ENCODE peak calls at places on chromosomes 5 and 9, in five cellular contexts. N, B, D, Y and X are unnamed samples.

GRCh38 chr5:111229871-111230812 is 6.0 kb downstream of the CAMK4 start:
- DNase-seq in N (peak; percentile 12), B (no peak), D (no peak), Y (no peak), X (no peak)

GRCh38 chr9:112541690-112542089 is 55.1 kb downstream of the KIAA1958 start:
- DNase-seq in N (no peak), B (no peak), D (no peak), Y (no peak), X (no peak)

GRCh38 chr5:113663879-113664278 is 150.4 kb downstream of the YTHDC2 start:
- DNase-seq in N (no peak), B (no peak), D (peak; percentile 25), Y (peak; percentile 69), X (no peak)

GRCh38 chr5:127406326-127407121 is 110.9 kb upstream of the PRRC1 start:
- DNase-seq in N (no peak), B (no peak), D (no peak), Y (no peak), X (no peak)

GRCh38 chr5:127998950-127999349 is 84.6 kb upstream of the SLC12A2 start:
- DNase-seq in N (no peak), B (no peak), D (no peak), Y (no peak), X (no peak)

GRCh38 chr5:151480384-151480783 is 33.0 kb downstream of the SLC36A1 start:
- DNase-seq in N (peak; percentile 27), B (no peak), D (peak; percentile 21), Y (no peak), X (no peak)

GRCh38 chr5:103617090-103617489 is 54.5 kb upstream of the NUDT12 start:
- DNase-seq in N (no peak), B (no peak), D (no peak), Y (no peak), X (no peak)

GRCh38 chr9:134067904-134068741 is at the start of gene BRD3:
- DNase-seq in N (peak; percentile 77), B (peak; percentile 93), D (peak; percentile 88), Y (peak; percentile 83), X (peak; percentile 96)

GRCh38 chr5:67118050-67118620 is 78.5 kb downstream of the CD180 start:
- DNase-seq in N (no peak), B (no peak), D (no peak), Y (no peak), X (no peak)

GRCh38 chr9:13450723-13451122 is 171.2 kb upstream of the MPDZ start:
- DNase-seq in N (peak; percentile 35), B (no peak), D (no peak), Y (no peak), X (no peak)

GRCh38 chr9:86093788-86094555 is 5.4 kb downstream of the GOLM1 start:
- DNase-seq in N (no peak), B (no peak), D (no peak), Y (peak; percentile 86), X (no peak)

GRCh38 chr9:93674580-93675335 is 98.4 kb downstream of the PHF2 start:
- DNase-seq in N (no peak), B (peak; percentile 69), D (peak; percentile 8), Y (no peak), X (peak; percentile 52)

GRCh38 chr5:54769746-54770145 is 215.6 kb downstream of the ESM1 start:
- DNase-seq in N (no peak), B (no peak), D (no peak), Y (no peak), X (no peak)

GRCh38 chr5:77785229-77785628 is 9.1 kb upstream of the TBCA start:
- DNase-seq in N (no peak), B (no peak), D (no peak), Y (no peak), X (peak; percentile 72)

GRCh38 chr9:127418037-127418471 is 6.1 kb upstream of the ZNF79 start:
- DNase-seq in N (no peak), B (no peak), D (no peak), Y (peak; percentile 35), X (no peak)

GRCh38 chr5:113090336-113091106 is 113.9 kb downstream of the DCP2 start:
- DNase-seq in N (peak; percentile 18), B (no peak), D (no peak), Y (no peak), X (no peak)

GRCh38 chr5:173885481-173886010 is 2.6 kb upstream of the CPEB4 start:
- DNase-seq in N (no peak), B (no peak), D (no peak), Y (peak; percentile 80), X (no peak)

GRCh38 chr5:39714036-39714698 is 289.4 kb upstream of the DAB2 start:
- DNase-seq in N (peak; percentile 30), B (no peak), D (no peak), Y (peak; percentile 84), X (no peak)

GRCh38 chr5:7565559-7565958 is 169.6 kb downstream of the ADCY2 start:
- DNase-seq in N (no peak), B (no peak), D (no peak), Y (no peak), X (no peak)

GRCh38 chr9:33198163-33198562 is 31.0 kb upstream of the B4GALT1 start:
- DNase-seq in N (peak; percentile 59), B (peak; percentile 84), D (peak; percentile 57), Y (no peak), X (no peak)

GRCh38 chr5:124349931-124350330 is 396.5 kb downstream of the ZNF608 start:
- DNase-seq in N (no peak), B (no peak), D (no peak), Y (no peak), X (no peak)

GRCh38 chr5:168883253-168883880 is 304.2 kb upstream of the PANK3 start:
- DNase-seq in N (no peak), B (no peak), D (no peak), Y (no peak), X (no peak)

GRCh38 chr9:75065513-75065912 is 22.4 kb downstream of the NMRK1 start:
- DNase-seq in N (no peak), B (no peak), D (no peak), Y (no peak), X (no peak)

GRCh38 chr5:10338996-10339903 is 14.2 kb upstream of the MARCHF6 start:
- DNase-seq in N (peak; percentile 47), B (no peak), D (no peak), Y (no peak), X (no peak)

GRCh38 chr5:72602696-72603685 is 95.8 kb upstream of the ZNF366 start:
- DNase-seq in N (no peak), B (no peak), D (no peak), Y (no peak), X (no peak)

GRCh38 chr9:97575673-97576048 is 57.5 kb downstream of the TSTD2 start:
- DNase-seq in N (no peak), B (no peak), D (no peak), Y (no peak), X (peak; percentile 19)

GRCh38 chr9:33943389-33943788 is 105.3 kb downstream of the UBAP2 start:
- DNase-seq in N (no peak), B (no peak), D (no peak), Y (no peak), X (no peak)

GRCh38 chr9:136135326-136136126 is 16.9 kb upstream of the TMEM250 start:
- DNase-seq in N (no peak), B (no peak), D (no peak), Y (no peak), X (no peak)

GRCh38 chr9:136131629-136132499 is 13.2 kb upstream of the TMEM250 start:
- DNase-seq in N (no peak), B (no peak), D (no peak), Y (no peak), X (no peak)

GRCh38 chr9:136132500-136133050 is 13.9 kb upstream of the TMEM250 start:
- DNase-seq in N (no peak), B (no peak), D (no peak), Y (no peak), X (no peak)

GRCh38 chr9:136133959-136134484 is 15.3 kb upstream of the TMEM250 start:
- DNase-seq in N (no peak), B (no peak), D (no peak), Y (no peak), X (no peak)

GRCh38 chr9:136133191-136133958 is 14.7 kb upstream of the TMEM250 start:
- DNase-seq in N (no peak), B (no peak), D (no peak), Y (no peak), X (no peak)
- H3K4me3 ChIP-seq in N (no peak overlapping the region), B (no peak overlapping the region), D (peak overlapping the region; percentile 64), Y (no peak overlapping the region), X (peak overlapping the region; percentile 67)

GRCh38 chr5:142661957-142662356 is 23.9 kb downstream of the FGF1 start:
- DNase-seq in N (no peak), B (no peak), D (no peak), Y (no peak), X (no peak)

GRCh38 chr5:142661143-142661542 is 24.7 kb downstream of the FGF1 start:
- DNase-seq in N (no peak), B (no peak), D (no peak), Y (no peak), X (no peak)

GRCh38 chr5:142659405-142659804 is 26.5 kb downstream of the FGF1 start:
- DNase-seq in N (no peak), B (no peak), D (no peak), Y (no peak), X (no peak)

GRCh38 chr5:142660196-142660595 is 25.7 kb downstream of the FGF1 start:
- DNase-seq in N (no peak), B (no peak), D (no peak), Y (no peak), X (no peak)

DNA sequence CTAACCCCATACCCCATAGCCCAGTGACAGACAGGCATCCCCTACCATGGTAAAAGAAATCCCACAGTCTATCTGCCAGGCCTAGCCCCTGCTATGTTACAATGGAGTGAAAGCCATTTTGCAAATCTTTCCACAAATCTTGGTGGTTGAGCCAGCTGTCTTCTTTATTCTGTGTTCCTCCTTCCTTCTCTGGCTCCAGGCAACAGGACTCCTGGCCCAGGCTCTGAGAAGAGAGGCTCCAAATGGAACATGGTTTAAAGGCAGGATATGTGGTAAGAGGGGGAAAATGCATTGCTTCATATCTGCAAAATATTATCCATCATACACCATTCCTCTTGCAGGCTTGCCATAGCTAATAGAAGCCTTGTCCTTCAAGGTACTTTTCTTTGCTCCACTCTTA is 25.2 kb downstream of the FGF1 start:
- DNase-seq in N (no peak), B (no peak), D (no peak), Y (no peak), X (no peak)
- H3K4me3 ChIP-seq in N (no peak overlapping the region), B (no peak overlapping the region), D (no peak overlapping the region), Y (no peak overlapping the region), X (no peak overlapping the region)

GRCh38 chr5:119335261-119335677 is 20.6 kb upstream of the TNFAIP8 start:
- DNase-seq in N (no peak), B (no peak), D (no peak), Y (no peak), X (no peak)
- H3K4me3 ChIP-seq in N (no peak overlapping the region), B (no peak overlapping the region), D (peak overlapping the region; percentile 59), Y (no peak overlapping the region), X (no peak overlapping the region)

GRCh38 chr5:93585054-93585751 is 2.2 kb downstream of the NR2F1 start:
- DNase-seq in N (no peak), B (no peak), D (no peak), Y (no peak), X (no peak)

GRCh38 chr5:93582677-93583524 is at the start of gene NR2F1:
- DNase-seq in N (peak; percentile 100), B (no peak), D (no peak), Y (peak; percentile 61), X (no peak)

GRCh38 chr5:93583525-93583798 is 440 bp downstream of the NR2F1 start:
- DNase-seq in N (no peak), B (no peak), D (no peak), Y (no peak), X (no peak)

GRCh38 chr5:93584531-93585053 is 1.6 kb downstream of the NR2F1 start:
- DNase-seq in N (no peak), B (peak; percentile 77), D (no peak), Y (no peak), X (no peak)

GRCh38 chr5:93583799-93584530 is 943 bp downstream of the NR2F1 start:
- DNase-seq in N (no peak), B (peak; percentile 83), D (no peak), Y (no peak), X (peak; percentile 88)
- H3K4me3 ChIP-seq in N (peak overlapping the region; percentile 79), B (peak overlapping the region; percentile 69), D (peak overlapping the region; percentile 65), Y (no peak overlapping the region), X (peak overlapping the region; percentile 40)